ENCODE peak calls at places on chromosomes 4 and X, in eight cellular contexts. B is fibroblast of lung; P is adrenal gland; F is spleen; T is H9; C is tibial artery; O is psoas muscle; M is CD8-positive, alpha-beta T cell. K is an unnamed sample. For H3K4me1, the result is how much of the 10 kb centered on the place peaks cover.

GRCh38 chr4:145716661-145717200 is 36.8 kb downstream of the C4orf51 start:
- DNase-seq in O (no peak), F (no peak), T (no peak), B (no peak), C (no peak), M (no peak), P (no peak), K (no peak)

GRCh38 chr4:7673111-7673510 is 238.4 kb upstream of the PSAPL1 start:
- DNase-seq in B (no peak), M (no peak), C (no peak), P (no peak), T (no peak), O (no peak), F (no peak), K (no peak)

GRCh38 chr4:21012851-21013331 is 312.6 kb downstream of the PACRGL start:
- DNase-seq in M (no peak), F (no peak), P (no peak), O (no peak), B (peak), T (no peak), C (no peak), K (no peak)

GRCh38 chrX:149185087-149185486 is 320.0 kb downstream of the IDS start:
- DNase-seq in F (no peak), B (peak), O (no peak), P (no peak), M (no peak), T (no peak), C (no peak), K (no peak)

GRCh38 chrX:97494756-97495372 is 611.2 kb downstream of the RPA4 start:
- DNase-seq in O (no peak), T (no peak), P (no peak), M (no peak), B (no peak), F (no peak), C (no peak), K (no peak)

GRCh38 chr4:183798249-183798920 is 106.7 kb upstream of the STOX2 start:
- DNase-seq in P (no peak), F (no peak), O (no peak), M (no peak), T (peak), B (no peak), C (no peak), K (no peak)

GRCh38 chr4:5816851-5817375 is 76.0 kb downstream of the CRMP1 start:
- DNase-seq in F (no peak), M (no peak), B (no peak), C (no peak), T (no peak), O (no peak), P (no peak), K (peak)

GRCh38 chrX:127317159-127317558 is 497.6 kb downstream of the PRR32 start:
- DNase-seq in C (no peak), O (no peak), T (no peak), F (no peak), M (no peak), P (no peak), B (no peak), K (no peak)

GRCh38 chrX:34341258-34341657 is 209.1 kb upstream of the FAM47A start:
- DNase-seq in M (no peak), T (no peak), O (no peak), C (no peak), B (no peak), P (no peak), F (no peak), K (no peak)

GRCh38 chr4:121154103-121154515 is 10.0 kb downstream of the TNIP3 start:
- DNase-seq in P (no peak), C (no peak), F (no peak), B (no peak), M (peak), T (no peak), O (no peak), K (no peak)

GRCh38 chrX:40167240-40168182 is 69.8 kb upstream of the BCOR start:
- DNase-seq in B (no peak), F (peak), C (no peak), O (no peak), P (peak), M (no peak), T (peak), K (peak)

GRCh38 chrX:31266172-31267076 is 194.6 kb upstream of the FTHL17 start:
- DNase-seq in F (peak), B (peak), T (peak), O (peak), C (peak), M (no peak), P (peak), K (peak)

GRCh38 chr4:20544645-20545044 is 155.6 kb upstream of the PACRGL start:
- DNase-seq in P (no peak), C (no peak), M (no peak), F (no peak), B (peak), T (no peak), O (no peak), K (no peak)

GRCh38 chr4:83115656-83116285 is 1.2 kb upstream of the PLAC8 start:
- DNase-seq in C (no peak), M (no peak), T (peak), O (no peak), B (no peak), P (no peak), F (no peak), K (no peak)

GRCh38 chrX:2897311-2897689 is 31.8 kb downstream of the ARSD start:
- DNase-seq in T (no peak), M (no peak), C (no peak), P (no peak), B (no peak), F (no peak), O (no peak), K (no peak)

GRCh38 chr4:20829958-20830357 is 129.7 kb downstream of the PACRGL start:
- DNase-seq in P (no peak), C (no peak), T (no peak), F (no peak), M (no peak), O (no peak), B (peak), K (no peak)

GRCh38 chr4:167233523-167234387 is 539 bp downstream of the SPOCK3 start:
- DNase-seq in C (no peak), M (no peak), P (no peak), B (peak), T (peak), O (no peak), F (no peak), K (peak)

GRCh38 chrX:117510453-117510852 is 606.2 kb downstream of the KLHL13 start:
- DNase-seq in P (no peak), F (no peak), B (no peak), M (no peak), O (no peak), C (no peak), T (no peak), K (no peak)

GRCh38 chr4:118351851-118352827 is 664 bp downstream of the PRSS12 start:
- DNase-seq in P (no peak), O (peak), M (no peak), T (peak), B (no peak), C (no peak), F (peak), K (peak)

GRCh38 chrX:22378296-22378695 is 105.6 kb downstream of the CBLL2 start:
- DNase-seq in M (no peak), F (no peak), T (no peak), B (peak), C (no peak), P (no peak), O (no peak), K (no peak)

GRCh38 chr4:76251448-76252270 is at the start of gene FAM47E:
- DNase-seq in C (peak), P (peak), B (peak), M (peak), T (peak), F (peak), O (peak), K (peak)

GRCh38 chr4:88008624-88009235 is 1.3 kb downstream of the PKD2 start:
- DNase-seq in T (no peak), C (no peak), F (no peak), P (no peak), O (no peak), M (no peak), B (peak), K (no peak)

GRCh38 chr4:39975488-39976089 is 2.1 kb downstream of the PDS5A start:
- DNase-seq in O (no peak), M (no peak), B (peak), T (no peak), P (no peak), F (no peak), C (no peak), K (no peak)

GRCh38 chr4:92182006-92182735 is 121.6 kb upstream of the GRID2 start:
- DNase-seq in B (no peak), O (no peak), C (no peak), F (peak), M (no peak), T (no peak), P (no peak), K (no peak)

GRCh38 chr4:165540206-165540865 is 161.5 kb downstream of the CPE start:
- DNase-seq in M (no peak), B (no peak), T (no peak), F (no peak), O (no peak), C (no peak), P (no peak), K (no peak)

GRCh38 chr4:156931267-156931666 is 40.3 kb downstream of the PDGFC start:
- DNase-seq in T (no peak), F (no peak), B (peak), O (no peak), M (no peak), C (no peak), P (peak), K (no peak)

GRCh38 chr4:33316578-33316977 is 2596.4 kb downstream of the PCDH7 start:
- DNase-seq in P (no peak), O (no peak), B (no peak), C (no peak), M (no peak), T (no peak), F (no peak), K (no peak)

GRCh38 chr4:44583393-44583792 is 68.0 kb downstream of the YIPF7 start:
- DNase-seq in T (peak), F (no peak), O (no peak), P (no peak), M (no peak), C (no peak), B (no peak), K (no peak)

GRCh38 chrX:68953331-68953730 is 124.5 kb downstream of the EFNB1 start:
- DNase-seq in B (no peak), P (no peak), O (no peak), C (no peak), M (no peak), T (no peak), F (no peak), K (no peak)
- H3K27ac ChIP-seq in B (no peak), P (no peak), O (no peak), C (no peak), M (no peak), T (no peak), F (no peak), K (no peak)

DNA sequence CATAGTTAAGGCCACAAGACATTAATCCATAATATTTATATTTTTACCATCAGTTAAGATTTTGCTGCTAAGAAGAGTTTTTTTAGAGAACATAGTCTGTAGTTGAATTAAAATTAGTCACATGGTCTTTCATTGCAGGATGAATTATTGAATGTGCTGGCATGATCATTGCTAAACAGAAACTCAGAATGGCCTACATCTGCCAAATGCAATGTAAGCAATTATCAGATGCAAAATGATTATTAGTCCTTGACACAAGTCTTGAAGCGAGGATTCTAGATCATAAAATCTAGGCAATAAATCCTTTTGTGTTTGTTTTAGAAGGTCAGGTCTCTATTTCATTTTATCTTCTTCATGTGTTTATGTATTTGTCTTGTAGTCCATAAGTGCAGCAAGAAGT is 176.2 kb downstream of the GASK1B start:
- DNase-seq in B (no peak), F (no peak), T (no peak), P (no peak), M (no peak), O (no peak), C (no peak), K (no peak)
- H3K4me1 ChIP-seq in B (under half), F (under half), T (under half), P (under half), M (under half), O (under half), C (under half), K (under half)

GRCh38 chrX:24231780-24232179 is 82.1 kb downstream of the SUPT20HL2 start:
- DNase-seq in F (no peak), M (no peak), B (no peak), T (no peak), C (no peak), O (no peak), P (no peak), K (no peak)

GRCh38 chrX:24229400-24229879 is 79.9 kb downstream of the ZFX start:
- DNase-seq in T (no peak), F (no peak), M (no peak), B (no peak), P (peak), O (no peak), C (no peak), K (no peak)

GRCh38 chrX:24228596-24228995 is 79.1 kb downstream of the ZFX start:
- DNase-seq in P (no peak), B (no peak), O (no peak), T (no peak), F (no peak), M (no peak), C (no peak), K (no peak)

GRCh38 chrX:24229967-24230366 is 80.4 kb downstream of the ZFX start:
- DNase-seq in O (no peak), M (no peak), B (peak), F (no peak), P (no peak), T (no peak), C (no peak), K (no peak)

DNA sequence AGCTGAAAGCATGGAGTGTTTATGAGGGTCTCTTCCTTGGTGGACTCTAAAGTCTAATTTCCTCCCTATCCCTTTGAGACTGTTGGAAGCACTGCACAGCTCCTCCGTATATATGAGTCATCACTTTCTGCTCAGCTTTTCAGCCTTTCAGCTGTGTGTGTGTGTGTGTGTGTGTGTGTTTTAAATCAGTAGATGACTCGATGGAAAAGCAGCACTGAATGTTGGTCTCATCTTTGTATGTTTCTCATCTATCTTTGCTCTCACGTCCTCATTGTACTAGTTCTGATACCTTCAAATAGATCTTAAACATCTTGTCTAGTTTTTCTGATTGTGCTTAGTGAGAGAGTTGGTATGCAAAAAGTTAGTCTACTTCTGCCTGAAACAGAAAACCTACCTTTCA is 81.6 kb downstream of the ZFX start:
- DNase-seq in C (no peak), B (peak), T (no peak), M (no peak), O (no peak), P (peak), F (no peak), K (no peak)
- H3K27ac ChIP-seq in C (no peak), B (no peak), T (no peak), M (no peak), O (no peak), P (no peak), F (no peak), K (no peak)

GRCh38 chrX:46755656-46756055 is 3.3 kb downstream of the SLC9A7 start:
- DNase-seq in P (no peak), C (no peak), F (no peak), T (no peak), O (no peak), B (peak), M (no peak), K (no peak)
- H3K4me1 ChIP-seq in P (under half), C (under half), F (under half), T (under half), O (under half), B (under half), M (under half), K (under half)

GRCh38 chrX:132614297-132614696 is 125.5 kb upstream of the MBNL3 start:
- DNase-seq in O (no peak), P (no peak), T (peak), B (no peak), F (no peak), M (no peak), C (no peak), K (no peak)

GRCh38 chrX:132612990-132613564 is 124.2 kb upstream of the MBNL3 start:
- DNase-seq in M (no peak), P (peak), T (peak), C (peak), B (peak), O (peak), F (peak), K (peak)

GRCh38 chrX:132613801-132614200 is 125.0 kb upstream of the MBNL3 start:
- DNase-seq in P (no peak), T (no peak), B (no peak), M (no peak), F (no peak), O (no peak), C (no peak), K (no peak)

GRCh38 chrX:132618810-132619209 is 130.0 kb upstream of the MBNL3 start:
- DNase-seq in M (no peak), T (no peak), F (no peak), P (no peak), C (no peak), O (no peak), B (no peak), K (no peak)

GRCh38 chrX:132615396-132616131 is 126.7 kb upstream of the MBNL3 start:
- DNase-seq in M (peak), F (no peak), T (peak), O (no peak), P (peak), B (peak), C (peak), K (no peak)
- H3K27ac ChIP-seq in M (no peak), F (no peak), T (no peak), O (no peak), P (no peak), B (no peak), C (no peak), K (no peak)